ENCODE peak calls at places on chromosomes 3 and 15, in ten cellular contexts. One of them, this sample, is unnamed.

GRCh38 chr3:105162448-105162847 is 204.3 kb upstream of the ALCAM start:
- DNase-seq in skeletal muscle cell: no peak
- DNase-seq in stomach: no peak
- DNase-seq in NT2/D1: no peak
- DNase-seq in transverse colon: no peak
- DNase-seq in activated CD4-positive, alpha-beta T cell treated with anti-CD3 and anti-CD28 coated beads for 24 hours: no peak
- DNase-seq in NCI-H748 treated with DMSO at 0.1 percent for 48 hours: no peak
- DNase-seq in NCI-H524 treated with DMSO at 0.1 percent for 48 hours: no peak
- DNase-seq in GM13976: no peak
- DNase-seq in AG20443: no peak
- DNase-seq in this sample: no peak

GRCh38 chr15:88788816-88789215 is 14.4 kb upstream of the ACAN start:
- DNase-seq in skeletal muscle cell: no peak
- DNase-seq in stomach: no peak
- DNase-seq in NT2/D1: no peak
- DNase-seq in transverse colon: no peak
- DNase-seq in activated CD4-positive, alpha-beta T cell treated with anti-CD3 and anti-CD28 coated beads for 24 hours: no peak
- DNase-seq in NCI-H748 treated with DMSO at 0.1 percent for 48 hours: no peak
- DNase-seq in NCI-H524 treated with DMSO at 0.1 percent for 48 hours: no peak
- DNase-seq in GM13976: no peak
- DNase-seq in AG20443: no peak
- DNase-seq in this sample: no peak

GRCh38 chr3:20185364-20185732 is 658 bp downstream of the SGO1 start:
- DNase-seq in skeletal muscle cell: no peak
- DNase-seq in stomach: no peak
- DNase-seq in NT2/D1: no peak
- DNase-seq in transverse colon: no peak
- DNase-seq in activated CD4-positive, alpha-beta T cell treated with anti-CD3 and anti-CD28 coated beads for 24 hours: no peak
- DNase-seq in NCI-H748 treated with DMSO at 0.1 percent for 48 hours: peak
- DNase-seq in NCI-H524 treated with DMSO at 0.1 percent for 48 hours: no peak
- DNase-seq in GM13976: peak
- DNase-seq in AG20443: peak
- DNase-seq in this sample: peak

GRCh38 chr3:123099331-123100191 is 32.7 kb downstream of the PDIA5 start:
- DNase-seq in skeletal muscle cell: no peak
- DNase-seq in stomach: no peak
- DNase-seq in NT2/D1: no peak
- DNase-seq in transverse colon: no peak
- DNase-seq in activated CD4-positive, alpha-beta T cell treated with anti-CD3 and anti-CD28 coated beads for 24 hours: no peak
- DNase-seq in NCI-H748 treated with DMSO at 0.1 percent for 48 hours: no peak
- DNase-seq in NCI-H524 treated with DMSO at 0.1 percent for 48 hours: no peak
- DNase-seq in GM13976: no peak
- DNase-seq in AG20443: no peak
- DNase-seq in this sample: no peak

GRCh38 chr3:130480736-130481135 is 36.2 kb upstream of the COL6A6 start:
- DNase-seq in skeletal muscle cell: peak
- DNase-seq in stomach: no peak
- DNase-seq in NT2/D1: peak
- DNase-seq in transverse colon: no peak
- DNase-seq in activated CD4-positive, alpha-beta T cell treated with anti-CD3 and anti-CD28 coated beads for 24 hours: no peak
- DNase-seq in NCI-H748 treated with DMSO at 0.1 percent for 48 hours: no peak
- DNase-seq in NCI-H524 treated with DMSO at 0.1 percent for 48 hours: peak
- DNase-seq in GM13976: no peak
- DNase-seq in AG20443: peak
- DNase-seq in this sample: peak

GRCh38 chr3:169218314-169218983 is 445.1 kb downstream of the MECOM start:
- DNase-seq in skeletal muscle cell: no peak
- DNase-seq in stomach: peak
- DNase-seq in NT2/D1: peak
- DNase-seq in transverse colon: peak
- DNase-seq in activated CD4-positive, alpha-beta T cell treated with anti-CD3 and anti-CD28 coated beads for 24 hours: no peak
- DNase-seq in NCI-H748 treated with DMSO at 0.1 percent for 48 hours: peak
- DNase-seq in NCI-H524 treated with DMSO at 0.1 percent for 48 hours: peak
- DNase-seq in GM13976: no peak
- DNase-seq in AG20443: peak
- DNase-seq in this sample: peak

GRCh38 chr3:47318921-47319320 is 36.2 kb downstream of the KLHL18 start:
- DNase-seq in skeletal muscle cell: no peak
- DNase-seq in stomach: no peak
- DNase-seq in NT2/D1: no peak
- DNase-seq in transverse colon: no peak
- DNase-seq in activated CD4-positive, alpha-beta T cell treated with anti-CD3 and anti-CD28 coated beads for 24 hours: no peak
- DNase-seq in NCI-H748 treated with DMSO at 0.1 percent for 48 hours: no peak
- DNase-seq in NCI-H524 treated with DMSO at 0.1 percent for 48 hours: no peak
- DNase-seq in GM13976: no peak
- DNase-seq in AG20443: no peak
- DNase-seq in this sample: no peak

GRCh38 chr3:155323063-155323666 is 29.7 kb upstream of the STRIT1 start:
- DNase-seq in skeletal muscle cell: peak
- DNase-seq in stomach: no peak
- DNase-seq in NT2/D1: peak
- DNase-seq in transverse colon: peak
- DNase-seq in activated CD4-positive, alpha-beta T cell treated with anti-CD3 and anti-CD28 coated beads for 24 hours: no peak
- DNase-seq in NCI-H748 treated with DMSO at 0.1 percent for 48 hours: peak
- DNase-seq in NCI-H524 treated with DMSO at 0.1 percent for 48 hours: peak
- DNase-seq in GM13976: peak
- DNase-seq in AG20443: peak
- DNase-seq in this sample: peak

GRCh38 chr3:87833039-87833377 is 225.8 kb downstream of the CGGBP1 start:
- DNase-seq in skeletal muscle cell: no peak
- DNase-seq in stomach: no peak
- DNase-seq in NT2/D1: no peak
- DNase-seq in transverse colon: no peak
- DNase-seq in activated CD4-positive, alpha-beta T cell treated with anti-CD3 and anti-CD28 coated beads for 24 hours: no peak
- DNase-seq in NCI-H748 treated with DMSO at 0.1 percent for 48 hours: no peak
- DNase-seq in NCI-H524 treated with DMSO at 0.1 percent for 48 hours: no peak
- DNase-seq in GM13976: no peak
- DNase-seq in AG20443: no peak
- DNase-seq in this sample: no peak

GRCh38 chr3:49620728-49621127 is 53.4 kb upstream of the APEH start:
- DNase-seq in skeletal muscle cell: no peak
- DNase-seq in stomach: no peak
- DNase-seq in NT2/D1: no peak
- DNase-seq in transverse colon: no peak
- DNase-seq in activated CD4-positive, alpha-beta T cell treated with anti-CD3 and anti-CD28 coated beads for 24 hours: no peak
- DNase-seq in NCI-H748 treated with DMSO at 0.1 percent for 48 hours: no peak
- DNase-seq in NCI-H524 treated with DMSO at 0.1 percent for 48 hours: no peak
- DNase-seq in GM13976: no peak
- DNase-seq in AG20443: no peak
- DNase-seq in this sample: no peak

GRCh38 chr15:66220587-66220986 is 33.0 kb downstream of the MEGF11 start:
- DNase-seq in skeletal muscle cell: no peak
- DNase-seq in stomach: no peak
- DNase-seq in NT2/D1: no peak
- DNase-seq in transverse colon: no peak
- DNase-seq in activated CD4-positive, alpha-beta T cell treated with anti-CD3 and anti-CD28 coated beads for 24 hours: no peak
- DNase-seq in NCI-H748 treated with DMSO at 0.1 percent for 48 hours: no peak
- DNase-seq in NCI-H524 treated with DMSO at 0.1 percent for 48 hours: no peak
- DNase-seq in GM13976: no peak
- DNase-seq in AG20443: no peak
- DNase-seq in this sample: no peak

GRCh38 chr15:51307325-51307724 is 31.1 kb downstream of the CYP19A1 start:
- DNase-seq in skeletal muscle cell: no peak
- DNase-seq in stomach: no peak
- DNase-seq in NT2/D1: no peak
- DNase-seq in transverse colon: no peak
- DNase-seq in activated CD4-positive, alpha-beta T cell treated with anti-CD3 and anti-CD28 coated beads for 24 hours: no peak
- DNase-seq in NCI-H748 treated with DMSO at 0.1 percent for 48 hours: no peak
- DNase-seq in NCI-H524 treated with DMSO at 0.1 percent for 48 hours: no peak
- DNase-seq in GM13976: no peak
- DNase-seq in AG20443: no peak
- DNase-seq in this sample: no peak

GRCh38 chr15:51668446-51668845 is 12.9 kb upstream of the SCG3 start:
- DNase-seq in skeletal muscle cell: no peak
- DNase-seq in stomach: no peak
- DNase-seq in NT2/D1: no peak
- DNase-seq in transverse colon: no peak
- DNase-seq in activated CD4-positive, alpha-beta T cell treated with anti-CD3 and anti-CD28 coated beads for 24 hours: no peak
- DNase-seq in NCI-H748 treated with DMSO at 0.1 percent for 48 hours: no peak
- DNase-seq in NCI-H524 treated with DMSO at 0.1 percent for 48 hours: peak
- DNase-seq in GM13976: no peak
- DNase-seq in AG20443: no peak
- DNase-seq in this sample: no peak

GRCh38 chr15:92409006-92409405 is 15.3 kb downstream of the ST8SIA2 start:
- DNase-seq in skeletal muscle cell: no peak
- DNase-seq in stomach: no peak
- DNase-seq in NT2/D1: no peak
- DNase-seq in transverse colon: no peak
- DNase-seq in activated CD4-positive, alpha-beta T cell treated with anti-CD3 and anti-CD28 coated beads for 24 hours: no peak
- DNase-seq in NCI-H748 treated with DMSO at 0.1 percent for 48 hours: no peak
- DNase-seq in NCI-H524 treated with DMSO at 0.1 percent for 48 hours: no peak
- DNase-seq in GM13976: no peak
- DNase-seq in AG20443: no peak
- DNase-seq in this sample: no peak

GRCh38 chr3:54817628-54818027 is 110.2 kb downstream of the LRTM1 start:
- DNase-seq in skeletal muscle cell: no peak
- DNase-seq in stomach: no peak
- DNase-seq in NT2/D1: no peak
- DNase-seq in transverse colon: no peak
- DNase-seq in activated CD4-positive, alpha-beta T cell treated with anti-CD3 and anti-CD28 coated beads for 24 hours: no peak
- DNase-seq in NCI-H748 treated with DMSO at 0.1 percent for 48 hours: no peak
- DNase-seq in NCI-H524 treated with DMSO at 0.1 percent for 48 hours: peak
- DNase-seq in GM13976: no peak
- DNase-seq in AG20443: peak
- DNase-seq in this sample: peak

GRCh38 chr15:98549741-98550140 is 98.6 kb upstream of the IGF1R start:
- DNase-seq in skeletal muscle cell: no peak
- DNase-seq in stomach: no peak
- DNase-seq in NT2/D1: no peak
- DNase-seq in transverse colon: no peak
- DNase-seq in activated CD4-positive, alpha-beta T cell treated with anti-CD3 and anti-CD28 coated beads for 24 hours: no peak
- DNase-seq in NCI-H748 treated with DMSO at 0.1 percent for 48 hours: no peak
- DNase-seq in NCI-H524 treated with DMSO at 0.1 percent for 48 hours: no peak
- DNase-seq in GM13976: no peak
- DNase-seq in AG20443: no peak
- DNase-seq in this sample: no peak

This sample was measured in astrocyte of the hippocampus.